ENCODE peak calls at places on chromosome 5, in seven cellular contexts. One of them, this sample, is unnamed.
A peak's percentile ranks its signal among the peaks of the same experiment; 100 is the strongest.

GRCh38 chr5:172901788-172902496 is 57.3 kb upstream of the RPL26L1 start:
- DNase-seq in G401: no peak
- DNase-seq in stimulated activated CD8-positive, alpha-beta memory T cell treated with anti-CD3 and anti-CD28 coated beads, Interleukin-2, amount 100 ng/mL, for 1 hour: no peak
- DNase-seq in fibroblast of gingiva: no peak
- DNase-seq in NCI-H2029 treated with DMSO at 0.1 percent for 48 hours: no peak
- DNase-seq in CD8-positive, alpha-beta memory T cell: no peak
- DNase-seq in gastrocnemius medialis: no peak
- DNase-seq in this sample: peak; percentile 76

GRCh38 chr5:159559337-159559736 is 229.1 kb upstream of the IL12B start:
- DNase-seq in gastrocnemius medialis: no peak
- DNase-seq in NCI-H2029 treated with DMSO at 0.1 percent for 48 hours: no peak
- DNase-seq in stimulated activated CD8-positive, alpha-beta memory T cell treated with anti-CD3 and anti-CD28 coated beads, Interleukin-2, amount 100 ng/mL, for 1 hour: no peak
- DNase-seq in G401: no peak
- DNase-seq in fibroblast of gingiva: no peak
- DNase-seq in CD8-positive, alpha-beta memory T cell: no peak
- DNase-seq in this sample: no peak

GRCh38 chr5:125536582-125536981 is 790.1 kb upstream of the ZNF608 start:
- DNase-seq in gastrocnemius medialis: no peak
- DNase-seq in NCI-H2029 treated with DMSO at 0.1 percent for 48 hours: no peak
- DNase-seq in stimulated activated CD8-positive, alpha-beta memory T cell treated with anti-CD3 and anti-CD28 coated beads, Interleukin-2, amount 100 ng/mL, for 1 hour: no peak
- DNase-seq in fibroblast of gingiva: peak; percentile 85
- DNase-seq in CD8-positive, alpha-beta memory T cell: no peak
- DNase-seq in G401: no peak
- DNase-seq in this sample: no peak

GRCh38 chr5:84445049-84445685 is 60.5 kb upstream of the EDIL3 start:
- DNase-seq in fibroblast of gingiva: no peak
- DNase-seq in gastrocnemius medialis: no peak
- DNase-seq in stimulated activated CD8-positive, alpha-beta memory T cell treated with anti-CD3 and anti-CD28 coated beads, Interleukin-2, amount 100 ng/mL, for 1 hour: no peak
- DNase-seq in CD8-positive, alpha-beta memory T cell: no peak
- DNase-seq in NCI-H2029 treated with DMSO at 0.1 percent for 48 hours: no peak
- DNase-seq in G401: no peak
- DNase-seq in this sample: no peak

GRCh38 chr5:137075163-137075970 is 423.8 kb downstream of the SPOCK1 start:
- DNase-seq in CD8-positive, alpha-beta memory T cell: no peak
- DNase-seq in stimulated activated CD8-positive, alpha-beta memory T cell treated with anti-CD3 and anti-CD28 coated beads, Interleukin-2, amount 100 ng/mL, for 1 hour: no peak
- DNase-seq in fibroblast of gingiva: no peak
- DNase-seq in gastrocnemius medialis: peak; percentile 32
- DNase-seq in NCI-H2029 treated with DMSO at 0.1 percent for 48 hours: peak; percentile 82
- DNase-seq in G401: peak; percentile 67
- DNase-seq in this sample: no peak

GRCh38 chr5:127320032-127320945 is 29.7 kb downstream of the MEGF10 start:
- DNase-seq in fibroblast of gingiva: peak; percentile 6
- DNase-seq in NCI-H2029 treated with DMSO at 0.1 percent for 48 hours: no peak
- DNase-seq in G401: no peak
- DNase-seq in stimulated activated CD8-positive, alpha-beta memory T cell treated with anti-CD3 and anti-CD28 coated beads, Interleukin-2, amount 100 ng/mL, for 1 hour: no peak
- DNase-seq in CD8-positive, alpha-beta memory T cell: no peak
- DNase-seq in gastrocnemius medialis: no peak
- DNase-seq in this sample: no peak

GRCh38 chr5:35803221-35803651 is 53.5 kb upstream of the IL7R start:
- DNase-seq in G401: peak; percentile 39
- DNase-seq in gastrocnemius medialis: no peak
- DNase-seq in NCI-H2029 treated with DMSO at 0.1 percent for 48 hours: peak; percentile 52
- DNase-seq in stimulated activated CD8-positive, alpha-beta memory T cell treated with anti-CD3 and anti-CD28 coated beads, Interleukin-2, amount 100 ng/mL, for 1 hour: no peak
- DNase-seq in fibroblast of gingiva: peak; percentile 78
- DNase-seq in CD8-positive, alpha-beta memory T cell: no peak
- DNase-seq in this sample: peak; percentile 66

GRCh38 chr5:74334434-74335364 is 305.8 kb downstream of the ENC1 start:
- DNase-seq in G401: no peak
- DNase-seq in CD8-positive, alpha-beta memory T cell: no peak
- DNase-seq in NCI-H2029 treated with DMSO at 0.1 percent for 48 hours: no peak
- DNase-seq in gastrocnemius medialis: no peak
- DNase-seq in fibroblast of gingiva: no peak
- DNase-seq in stimulated activated CD8-positive, alpha-beta memory T cell treated with anti-CD3 and anti-CD28 coated beads, Interleukin-2, amount 100 ng/mL, for 1 hour: no peak
- DNase-seq in this sample: no peak

GRCh38 chr5:121424976-121425375 is 426.7 kb upstream of the FTMT start:
- DNase-seq in gastrocnemius medialis: no peak
- DNase-seq in CD8-positive, alpha-beta memory T cell: no peak
- DNase-seq in fibroblast of gingiva: peak; percentile 45
- DNase-seq in NCI-H2029 treated with DMSO at 0.1 percent for 48 hours: no peak
- DNase-seq in stimulated activated CD8-positive, alpha-beta memory T cell treated with anti-CD3 and anti-CD28 coated beads, Interleukin-2, amount 100 ng/mL, for 1 hour: no peak
- DNase-seq in G401: no peak
- DNase-seq in this sample: no peak

GRCh38 chr5:132300572-132301340 is 6.6 kb downstream of the SLC22A4 start:
- DNase-seq in CD8-positive, alpha-beta memory T cell: no peak
- DNase-seq in fibroblast of gingiva: no peak
- DNase-seq in gastrocnemius medialis: no peak
- DNase-seq in stimulated activated CD8-positive, alpha-beta memory T cell treated with anti-CD3 and anti-CD28 coated beads, Interleukin-2, amount 100 ng/mL, for 1 hour: no peak
- DNase-seq in NCI-H2029 treated with DMSO at 0.1 percent for 48 hours: no peak
- DNase-seq in G401: no peak
- DNase-seq in this sample: no peak

GRCh38 chr5:54133917-54134316 is 176.5 kb downstream of the ARL15 start:
- DNase-seq in NCI-H2029 treated with DMSO at 0.1 percent for 48 hours: no peak
- DNase-seq in CD8-positive, alpha-beta memory T cell: no peak
- DNase-seq in fibroblast of gingiva: no peak
- DNase-seq in G401: no peak
- DNase-seq in gastrocnemius medialis: no peak
- DNase-seq in stimulated activated CD8-positive, alpha-beta memory T cell treated with anti-CD3 and anti-CD28 coated beads, Interleukin-2, amount 100 ng/mL, for 1 hour: no peak
- DNase-seq in this sample: no peak

GRCh38 chr5:159132429-159133040 is 32.8 kb upstream of the EBF1 start:
- DNase-seq in fibroblast of gingiva: peak; percentile 2
- DNase-seq in G401: no peak
- DNase-seq in CD8-positive, alpha-beta memory T cell: no peak
- DNase-seq in stimulated activated CD8-positive, alpha-beta memory T cell treated with anti-CD3 and anti-CD28 coated beads, Interleukin-2, amount 100 ng/mL, for 1 hour: no peak
- DNase-seq in NCI-H2029 treated with DMSO at 0.1 percent for 48 hours: no peak
- DNase-seq in gastrocnemius medialis: no peak
- DNase-seq in this sample: no peak

GRCh38 chr5:170809551-170809950 is 26.0 kb downstream of the GABRP start:
- DNase-seq in G401: peak; percentile 61
- DNase-seq in stimulated activated CD8-positive, alpha-beta memory T cell treated with anti-CD3 and anti-CD28 coated beads, Interleukin-2, amount 100 ng/mL, for 1 hour: no peak
- DNase-seq in fibroblast of gingiva: peak; percentile 55
- DNase-seq in NCI-H2029 treated with DMSO at 0.1 percent for 48 hours: peak; percentile 34
- DNase-seq in gastrocnemius medialis: no peak
- DNase-seq in CD8-positive, alpha-beta memory T cell: no peak
- DNase-seq in this sample: no peak

GRCh38 chr5:149001154-149001553 is 61.7 kb downstream of the SH3TC2 start:
- DNase-seq in NCI-H2029 treated with DMSO at 0.1 percent for 48 hours: no peak
- DNase-seq in gastrocnemius medialis: no peak
- DNase-seq in fibroblast of gingiva: no peak
- DNase-seq in CD8-positive, alpha-beta memory T cell: no peak
- DNase-seq in G401: no peak
- DNase-seq in stimulated activated CD8-positive, alpha-beta memory T cell treated with anti-CD3 and anti-CD28 coated beads, Interleukin-2, amount 100 ng/mL, for 1 hour: no peak
- DNase-seq in this sample: no peak

GRCh38 chr5:17305964-17306725 is 88.7 kb downstream of the BASP1 start:
- DNase-seq in CD8-positive, alpha-beta memory T cell: no peak
- DNase-seq in fibroblast of gingiva: peak; percentile 95
- DNase-seq in NCI-H2029 treated with DMSO at 0.1 percent for 48 hours: no peak
- DNase-seq in stimulated activated CD8-positive, alpha-beta memory T cell treated with anti-CD3 and anti-CD28 coated beads, Interleukin-2, amount 100 ng/mL, for 1 hour: no peak
- DNase-seq in gastrocnemius medialis: no peak
- DNase-seq in G401: no peak
- DNase-seq in this sample: no peak

GRCh38 chr5:134446938-134447337 is 35.3 kb upstream of the CDKN2AIPNL start:
- DNase-seq in CD8-positive, alpha-beta memory T cell: no peak
- DNase-seq in gastrocnemius medialis: peak; percentile 9
- DNase-seq in G401: no peak
- DNase-seq in NCI-H2029 treated with DMSO at 0.1 percent for 48 hours: no peak
- DNase-seq in stimulated activated CD8-positive, alpha-beta memory T cell treated with anti-CD3 and anti-CD28 coated beads, Interleukin-2, amount 100 ng/mL, for 1 hour: no peak
- DNase-seq in fibroblast of gingiva: peak; percentile 27
- DNase-seq in this sample: no peak

GRCh38 chr5:78691073-78691960 is 42.7 kb upstream of the LHFPL2 start:
- DNase-seq in G401: no peak
- DNase-seq in stimulated activated CD8-positive, alpha-beta memory T cell treated with anti-CD3 and anti-CD28 coated beads, Interleukin-2, amount 100 ng/mL, for 1 hour: no peak
- DNase-seq in gastrocnemius medialis: no peak
- DNase-seq in NCI-H2029 treated with DMSO at 0.1 percent for 48 hours: peak; percentile 35
- DNase-seq in CD8-positive, alpha-beta memory T cell: no peak
- DNase-seq in fibroblast of gingiva: peak; percentile 13
- DNase-seq in this sample: no peak

GRCh38 chr5:173451031-173451430 is 122.8 kb upstream of the STC2 start:
- DNase-seq in NCI-H2029 treated with DMSO at 0.1 percent for 48 hours: no peak
- DNase-seq in CD8-positive, alpha-beta memory T cell: no peak
- DNase-seq in gastrocnemius medialis: peak; percentile 41
- DNase-seq in G401: peak; percentile 3
- DNase-seq in fibroblast of gingiva: peak; percentile 11
- DNase-seq in stimulated activated CD8-positive, alpha-beta memory T cell treated with anti-CD3 and anti-CD28 coated beads, Interleukin-2, amount 100 ng/mL, for 1 hour: no peak
- DNase-seq in this sample: no peak

GRCh38 chr5:10424124-10424731 is 17.5 kb upstream of the ROPN1L start:
- DNase-seq in fibroblast of gingiva: peak; percentile 59
- DNase-seq in CD8-positive, alpha-beta memory T cell: no peak
- DNase-seq in stimulated activated CD8-positive, alpha-beta memory T cell treated with anti-CD3 and anti-CD28 coated beads, Interleukin-2, amount 100 ng/mL, for 1 hour: no peak
- DNase-seq in NCI-H2029 treated with DMSO at 0.1 percent for 48 hours: no peak
- DNase-seq in G401: peak; percentile 77
- DNase-seq in gastrocnemius medialis: peak; percentile 39
- DNase-seq in this sample: no peak

GRCh38 chr5:9051779-9052178 is 494.1 kb downstream of the SEMA5A start:
- DNase-seq in NCI-H2029 treated with DMSO at 0.1 percent for 48 hours: no peak
- DNase-seq in G401: no peak
- DNase-seq in stimulated activated CD8-positive, alpha-beta memory T cell treated with anti-CD3 and anti-CD28 coated beads, Interleukin-2, amount 100 ng/mL, for 1 hour: no peak
- DNase-seq in fibroblast of gingiva: no peak
- DNase-seq in gastrocnemius medialis: no peak
- DNase-seq in CD8-positive, alpha-beta memory T cell: no peak
- DNase-seq in this sample: no peak

GRCh38 chr5:159965031-159965837 is 43.7 kb upstream of the TTC1 start:
- DNase-seq in NCI-H2029 treated with DMSO at 0.1 percent for 48 hours: no peak
- DNase-seq in gastrocnemius medialis: no peak
- DNase-seq in stimulated activated CD8-positive, alpha-beta memory T cell treated with anti-CD3 and anti-CD28 coated beads, Interleukin-2, amount 100 ng/mL, for 1 hour: no peak
- DNase-seq in CD8-positive, alpha-beta memory T cell: no peak
- DNase-seq in fibroblast of gingiva: peak; percentile 67
- DNase-seq in G401: peak; percentile 42
- DNase-seq in this sample: no peak

GRCh38 chr5:79181419-79182022 is 54.4 kb upstream of the JMY start:
- DNase-seq in NCI-H2029 treated with DMSO at 0.1 percent for 48 hours: peak; percentile 69
- DNase-seq in CD8-positive, alpha-beta memory T cell: no peak
- DNase-seq in G401: no peak
- DNase-seq in stimulated activated CD8-positive, alpha-beta memory T cell treated with anti-CD3 and anti-CD28 coated beads, Interleukin-2, amount 100 ng/mL, for 1 hour: no peak
- DNase-seq in gastrocnemius medialis: no peak
- DNase-seq in fibroblast of gingiva: peak; percentile 73
- DNase-seq in this sample: no peak

GRCh38 chr5:96648023-96648422 is 14.2 kb upstream of the CAST start:
- DNase-seq in stimulated activated CD8-positive, alpha-beta memory T cell treated with anti-CD3 and anti-CD28 coated beads, Interleukin-2, amount 100 ng/mL, for 1 hour: no peak
- DNase-seq in G401: no peak
- DNase-seq in NCI-H2029 treated with DMSO at 0.1 percent for 48 hours: no peak
- DNase-seq in CD8-positive, alpha-beta memory T cell: no peak
- DNase-seq in gastrocnemius medialis: no peak
- DNase-seq in fibroblast of gingiva: no peak
- DNase-seq in this sample: no peak

GRCh38 chr5:155729684-155730059 is 597.3 kb upstream of the SGCD start:
- DNase-seq in stimulated activated CD8-positive, alpha-beta memory T cell treated with anti-CD3 and anti-CD28 coated beads, Interleukin-2, amount 100 ng/mL, for 1 hour: no peak
- DNase-seq in CD8-positive, alpha-beta memory T cell: no peak
- DNase-seq in G401: peak; percentile 25
- DNase-seq in gastrocnemius medialis: peak; percentile 55
- DNase-seq in NCI-H2029 treated with DMSO at 0.1 percent for 48 hours: peak; percentile 52
- DNase-seq in fibroblast of gingiva: no peak
- DNase-seq in this sample: no peak

GRCh38 chr5:124438390-124439380 is 307.8 kb downstream of the ZNF608 start:
- DNase-seq in G401: no peak
- DNase-seq in gastrocnemius medialis: no peak
- DNase-seq in fibroblast of gingiva: peak; percentile 50
- DNase-seq in CD8-positive, alpha-beta memory T cell: no peak
- DNase-seq in stimulated activated CD8-positive, alpha-beta memory T cell treated with anti-CD3 and anti-CD28 coated beads, Interleukin-2, amount 100 ng/mL, for 1 hour: no peak
- DNase-seq in NCI-H2029 treated with DMSO at 0.1 percent for 48 hours: no peak
- DNase-seq in this sample: no peak

GRCh38 chr5:106876665-106877194 is 794.0 kb downstream of the EFNA5 start:
- DNase-seq in CD8-positive, alpha-beta memory T cell: no peak
- DNase-seq in stimulated activated CD8-positive, alpha-beta memory T cell treated with anti-CD3 and anti-CD28 coated beads, Interleukin-2, amount 100 ng/mL, for 1 hour: no peak
- DNase-seq in gastrocnemius medialis: no peak
- DNase-seq in G401: no peak
- DNase-seq in fibroblast of gingiva: no peak
- DNase-seq in NCI-H2029 treated with DMSO at 0.1 percent for 48 hours: no peak
- DNase-seq in this sample: no peak

GRCh38 chr5:107104774-107105050 is 566.0 kb downstream of the EFNA5 start:
- DNase-seq in NCI-H2029 treated with DMSO at 0.1 percent for 48 hours: no peak
- DNase-seq in stimulated activated CD8-positive, alpha-beta memory T cell treated with anti-CD3 and anti-CD28 coated beads, Interleukin-2, amount 100 ng/mL, for 1 hour: no peak
- DNase-seq in G401: peak; percentile 31
- DNase-seq in gastrocnemius medialis: peak; percentile 74
- DNase-seq in fibroblast of gingiva: no peak
- DNase-seq in CD8-positive, alpha-beta memory T cell: no peak
- DNase-seq in this sample: no peak

GRCh38 chr5:124111886-124112285 is 599.9 kb downstream of the CSNK1G3 start:
- DNase-seq in CD8-positive, alpha-beta memory T cell: no peak
- DNase-seq in gastrocnemius medialis: no peak
- DNase-seq in NCI-H2029 treated with DMSO at 0.1 percent for 48 hours: no peak
- DNase-seq in G401: no peak
- DNase-seq in stimulated activated CD8-positive, alpha-beta memory T cell treated with anti-CD3 and anti-CD28 coated beads, Interleukin-2, amount 100 ng/mL, for 1 hour: no peak
- DNase-seq in fibroblast of gingiva: no peak
- DNase-seq in this sample: no peak

GRCh38 chr5:159452480-159453167 is 122.3 kb upstream of the IL12B start:
- DNase-seq in NCI-H2029 treated with DMSO at 0.1 percent for 48 hours: no peak
- DNase-seq in CD8-positive, alpha-beta memory T cell: no peak
- DNase-seq in gastrocnemius medialis: no peak
- DNase-seq in G401: no peak
- DNase-seq in fibroblast of gingiva: no peak
- DNase-seq in stimulated activated CD8-positive, alpha-beta memory T cell treated with anti-CD3 and anti-CD28 coated beads, Interleukin-2, amount 100 ng/mL, for 1 hour: no peak
- DNase-seq in this sample: no peak